ENCODE peak calls at places on chromosomes 16 and 17, in six cellular contexts. One of them, this sample, is unnamed.
A peak's percentile ranks its signal among the peaks of the same experiment; 100 is the strongest.

GRCh38 chr16:13181432-13181831 is 280.0 kb downstream of the SHISA9 start:
- DNase-seq in uterus: no peak
- DNase-seq in CD4-positive, alpha-beta T cell: no peak
- DNase-seq in CD4-positive, alpha-beta memory T cell: no peak
- DNase-seq in ascending aorta: no peak
- DNase-seq in adrenal gland: no peak
- DNase-seq in this sample: no peak

GRCh38 chr17:27282054-27282501 is 11.8 kb upstream of the WSB1 start:
- DNase-seq in uterus: peak; percentile 54
- DNase-seq in CD4-positive, alpha-beta T cell: no peak
- DNase-seq in CD4-positive, alpha-beta memory T cell: no peak
- DNase-seq in ascending aorta: no peak
- DNase-seq in adrenal gland: no peak
- DNase-seq in this sample: no peak

GRCh38 chr17:75976175-75976848 is 2.7 kb downstream of the ACOX1 start:
- DNase-seq in uterus: no peak
- DNase-seq in CD4-positive, alpha-beta T cell: no peak
- DNase-seq in CD4-positive, alpha-beta memory T cell: no peak
- DNase-seq in ascending aorta: no peak
- DNase-seq in adrenal gland: no peak
- DNase-seq in this sample: no peak

GRCh38 chr17:74512041-74512440 is 19.2 kb downstream of the CD300LB start:
- DNase-seq in uterus: no peak
- DNase-seq in CD4-positive, alpha-beta T cell: no peak
- DNase-seq in CD4-positive, alpha-beta memory T cell: no peak
- DNase-seq in ascending aorta: no peak
- DNase-seq in adrenal gland: peak; percentile 71
- DNase-seq in this sample: no peak

GRCh38 chr17:37064956-37065355 is 116.2 kb downstream of the AATF start:
- DNase-seq in uterus: no peak
- DNase-seq in CD4-positive, alpha-beta T cell: no peak
- DNase-seq in CD4-positive, alpha-beta memory T cell: no peak
- DNase-seq in ascending aorta: no peak
- DNase-seq in adrenal gland: no peak
- DNase-seq in this sample: no peak

GRCh38 chr17:29138991-29139682 is 41.1 kb downstream of the MYO18A start:
- DNase-seq in uterus: peak; percentile 39
- DNase-seq in CD4-positive, alpha-beta T cell: no peak
- DNase-seq in CD4-positive, alpha-beta memory T cell: peak; percentile 51
- DNase-seq in ascending aorta: no peak
- DNase-seq in adrenal gland: peak; percentile 64
- DNase-seq in this sample: no peak

GRCh38 chr17:43927101-43927935 is 15.0 kb downstream of the PPY start:
- DNase-seq in uterus: no peak
- DNase-seq in CD4-positive, alpha-beta T cell: peak; percentile 8
- DNase-seq in CD4-positive, alpha-beta memory T cell: peak; percentile 46
- DNase-seq in ascending aorta: no peak
- DNase-seq in adrenal gland: no peak
- DNase-seq in this sample: no peak

GRCh38 chr17:65020284-65020683 is 36.3 kb downstream of the GNA13 start:
- DNase-seq in uterus: no peak
- DNase-seq in CD4-positive, alpha-beta T cell: no peak
- DNase-seq in CD4-positive, alpha-beta memory T cell: no peak
- DNase-seq in ascending aorta: no peak
- DNase-seq in adrenal gland: no peak
- DNase-seq in this sample: no peak

GRCh38 chr17:259341-259976 is 78.0 kb upstream of the DOC2B start:
- DNase-seq in uterus: peak; percentile 10
- DNase-seq in CD4-positive, alpha-beta T cell: no peak
- DNase-seq in CD4-positive, alpha-beta memory T cell: no peak
- DNase-seq in ascending aorta: no peak
- DNase-seq in adrenal gland: peak; percentile 16
- DNase-seq in this sample: no peak

GRCh38 chr16:85503642-85504224 is 109.4 kb upstream of the GSE1 start:
- DNase-seq in uterus: no peak
- DNase-seq in CD4-positive, alpha-beta T cell: no peak
- DNase-seq in CD4-positive, alpha-beta memory T cell: no peak
- DNase-seq in ascending aorta: no peak
- DNase-seq in adrenal gland: no peak
- DNase-seq in this sample: no peak

GRCh38 chr16:68093816-68094613 is 8.8 kb downstream of the NFATC3 start:
- DNase-seq in uterus: no peak
- DNase-seq in CD4-positive, alpha-beta T cell: no peak
- DNase-seq in CD4-positive, alpha-beta memory T cell: no peak
- DNase-seq in ascending aorta: no peak
- DNase-seq in adrenal gland: no peak
- DNase-seq in this sample: no peak

GRCh38 chr17:59800530-59800942 is 92.2 kb downstream of the TUBD1 start:
- DNase-seq in uterus: no peak
- DNase-seq in CD4-positive, alpha-beta T cell: no peak
- DNase-seq in CD4-positive, alpha-beta memory T cell: no peak
- DNase-seq in ascending aorta: no peak
- DNase-seq in adrenal gland: no peak
- DNase-seq in this sample: no peak

GRCh38 chr17:72643575-72644216 is 448.8 kb downstream of the SLC39A11 start:
- DNase-seq in uterus: no peak
- DNase-seq in CD4-positive, alpha-beta T cell: no peak
- DNase-seq in CD4-positive, alpha-beta memory T cell: no peak
- DNase-seq in ascending aorta: no peak
- DNase-seq in adrenal gland: no peak
- DNase-seq in this sample: no peak

GRCh38 chr16:10151718-10152117 is 30.5 kb downstream of the GRIN2A start:
- DNase-seq in uterus: no peak
- DNase-seq in CD4-positive, alpha-beta T cell: no peak
- DNase-seq in CD4-positive, alpha-beta memory T cell: no peak
- DNase-seq in ascending aorta: no peak
- DNase-seq in adrenal gland: no peak
- DNase-seq in this sample: no peak

DNA sequence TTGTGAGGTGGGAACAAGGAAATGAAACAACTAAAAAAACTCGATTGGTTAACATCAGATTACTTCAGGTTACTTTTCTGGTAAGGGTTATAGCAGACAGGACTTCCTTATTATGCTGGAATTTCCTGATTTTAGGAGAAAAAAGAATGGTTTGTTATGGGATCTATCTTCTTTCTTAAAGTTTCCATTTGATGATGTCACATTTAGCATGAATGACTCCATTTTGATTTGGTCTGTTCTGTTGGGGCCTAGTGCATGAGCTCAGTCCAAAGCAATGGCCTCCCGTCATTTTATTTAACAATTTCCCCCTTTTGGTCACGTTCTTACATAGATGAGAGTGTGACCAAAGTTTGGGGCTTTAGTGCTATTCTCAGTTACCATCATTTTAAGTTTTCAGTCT is 210.7 kb downstream of the KCNJ2 start:
- DNase-seq in uterus: no peak
- DNase-seq in CD4-positive, alpha-beta T cell: no peak
- DNase-seq in CD4-positive, alpha-beta memory T cell: no peak
- DNase-seq in ascending aorta: no peak
- DNase-seq in adrenal gland: no peak
- DNase-seq in this sample: no peak
- H3K9me3 ChIP-seq in uterus: no peaks in the 10 kb centered on the region
- H3K9me3 ChIP-seq in CD4-positive, alpha-beta T cell: no peaks in the 10 kb centered on the region
- H3K9me3 ChIP-seq in CD4-positive, alpha-beta memory T cell: no peaks in the 10 kb centered on the region
- H3K9me3 ChIP-seq in ascending aorta: no peaks in the 10 kb centered on the region
- H3K9me3 ChIP-seq in adrenal gland: no peaks in the 10 kb centered on the region
- H3K9me3 ChIP-seq in this sample: no peaks in the 10 kb centered on the region

DNA sequence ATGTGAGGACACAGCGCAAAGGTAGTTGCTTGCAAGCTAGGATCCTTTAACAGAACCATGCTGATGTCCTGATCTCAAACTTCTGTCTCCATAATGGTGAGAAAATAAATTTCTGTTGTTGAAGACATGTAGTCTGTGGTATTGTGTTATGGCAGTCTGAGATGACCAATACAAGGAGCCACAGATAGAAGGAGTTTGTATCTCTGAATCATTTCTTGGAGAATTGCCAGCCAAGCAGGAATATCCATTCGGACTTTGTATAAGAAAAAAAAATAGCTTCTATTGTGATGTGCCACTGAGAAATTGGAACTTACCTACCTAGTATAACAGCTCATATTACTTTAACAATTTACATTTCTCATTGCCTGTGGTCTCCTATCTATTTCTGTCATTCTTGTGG is 447.6 kb upstream of the CA10 start:
- DNase-seq in uterus: no peak
- DNase-seq in CD4-positive, alpha-beta T cell: no peak
- DNase-seq in CD4-positive, alpha-beta memory T cell: no peak
- DNase-seq in ascending aorta: no peak
- DNase-seq in adrenal gland: no peak
- DNase-seq in this sample: no peak
- H3K9me3 ChIP-seq in uterus: no peaks in the 10 kb centered on the region
- H3K9me3 ChIP-seq in CD4-positive, alpha-beta T cell: no peaks in the 10 kb centered on the region
- H3K9me3 ChIP-seq in CD4-positive, alpha-beta memory T cell: no peaks in the 10 kb centered on the region
- H3K9me3 ChIP-seq in ascending aorta: no peaks in the 10 kb centered on the region
- H3K9me3 ChIP-seq in adrenal gland: no peaks in the 10 kb centered on the region
- H3K9me3 ChIP-seq in this sample: no peaks in the 10 kb centered on the region

GRCh38 chr17:78767806-78768205 is 14.3 kb downstream of the CYTH1 start:
- DNase-seq in uterus: no peak
- DNase-seq in CD4-positive, alpha-beta T cell: no peak
- DNase-seq in CD4-positive, alpha-beta memory T cell: no peak
- DNase-seq in ascending aorta: no peak
- DNase-seq in adrenal gland: no peak
- DNase-seq in this sample: no peak
- H3K9me3 ChIP-seq in uterus: no peaks in the 10 kb centered on the region
- H3K9me3 ChIP-seq in CD4-positive, alpha-beta T cell: no peaks in the 10 kb centered on the region
- H3K9me3 ChIP-seq in CD4-positive, alpha-beta memory T cell: no peaks in the 10 kb centered on the region
- H3K9me3 ChIP-seq in ascending aorta: no peaks in the 10 kb centered on the region
- H3K9me3 ChIP-seq in adrenal gland: no peaks in the 10 kb centered on the region
- H3K9me3 ChIP-seq in this sample: no peaks in the 10 kb centered on the region

GRCh38 chr17:22301353-22301745 is 609.0 kb downstream of the KCNJ18 start:
- DNase-seq in uterus: no peak
- DNase-seq in CD4-positive, alpha-beta T cell: no peak
- DNase-seq in CD4-positive, alpha-beta memory T cell: no peak
- DNase-seq in ascending aorta: no peak
- DNase-seq in adrenal gland: no peak
- DNase-seq in this sample: no peak
- H3K9me3 ChIP-seq in uterus: no peaks in the 10 kb centered on the region
- H3K9me3 ChIP-seq in CD4-positive, alpha-beta T cell: no peaks in the 10 kb centered on the region
- H3K9me3 ChIP-seq in CD4-positive, alpha-beta memory T cell: no peaks in the 10 kb centered on the region
- H3K9me3 ChIP-seq in ascending aorta: no peaks in the 10 kb centered on the region
- H3K9me3 ChIP-seq in adrenal gland: no peaks in the 10 kb centered on the region
- H3K9me3 ChIP-seq in this sample: no peaks in the 10 kb centered on the region

GRCh38 chr16:53121043-53121442 is 66.3 kb downstream of the CHD9 start:
- DNase-seq in uterus: no peak
- DNase-seq in CD4-positive, alpha-beta T cell: no peak
- DNase-seq in CD4-positive, alpha-beta memory T cell: no peak
- DNase-seq in ascending aorta: no peak
- DNase-seq in adrenal gland: no peak
- DNase-seq in this sample: no peak
- H3K9me3 ChIP-seq in uterus: no peaks in the 10 kb centered on the region
- H3K9me3 ChIP-seq in CD4-positive, alpha-beta T cell: no peaks in the 10 kb centered on the region
- H3K9me3 ChIP-seq in CD4-positive, alpha-beta memory T cell: no peaks in the 10 kb centered on the region
- H3K9me3 ChIP-seq in ascending aorta: no peaks in the 10 kb centered on the region
- H3K9me3 ChIP-seq in adrenal gland: no peaks in the 10 kb centered on the region
- H3K9me3 ChIP-seq in this sample: no peaks in the 10 kb centered on the region

DNA sequence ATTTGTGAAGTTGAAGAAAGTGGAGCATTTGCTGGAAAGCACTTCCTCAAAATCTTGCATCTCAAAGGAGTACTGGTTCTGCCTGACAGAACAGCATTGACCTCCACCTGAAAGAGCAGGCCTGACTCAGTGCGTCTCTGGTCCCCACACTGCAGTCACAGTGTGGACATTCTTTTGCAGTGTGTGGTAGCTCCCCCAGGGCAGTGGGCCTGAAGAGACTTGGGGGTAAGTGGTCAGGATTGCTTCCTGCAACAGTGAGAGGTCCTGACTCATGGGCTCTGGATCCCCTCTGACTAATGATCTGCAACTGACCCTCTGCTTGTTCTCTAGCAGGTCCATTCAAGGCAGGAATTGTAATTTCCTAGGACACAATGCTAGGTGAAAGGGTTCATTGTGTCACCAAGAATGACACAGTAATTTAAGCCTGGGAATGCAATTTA is 204.9 kb upstream of the KCNJ16 start:
- DNase-seq in uterus: no peak
- DNase-seq in CD4-positive, alpha-beta T cell: no peak
- DNase-seq in CD4-positive, alpha-beta memory T cell: no peak
- DNase-seq in ascending aorta: no peak
- DNase-seq in adrenal gland: no peak
- DNase-seq in this sample: no peak
- H3K9me3 ChIP-seq in uterus: no peaks in the 10 kb centered on the region
- H3K9me3 ChIP-seq in CD4-positive, alpha-beta T cell: no peaks in the 10 kb centered on the region
- H3K9me3 ChIP-seq in CD4-positive, alpha-beta memory T cell: no peaks in the 10 kb centered on the region
- H3K9me3 ChIP-seq in ascending aorta: no peaks in the 10 kb centered on the region
- H3K9me3 ChIP-seq in adrenal gland: no peaks in the 10 kb centered on the region
- H3K9me3 ChIP-seq in this sample: no peaks in the 10 kb centered on the region